ENCODE peak calls at places on chromosomes 11 and 22, in seven cellular contexts. D is neuronal stem cell, Z is IMR-90, X is H9, B is H1, T is mesenchymal stem cell, E is trophoblast cell. I is an unnamed sample.
A peak's percentile ranks its signal among the peaks of the same experiment; 100 is the strongest.

GRCh38 chr22:18023509-18024275 is 669 bp downstream of the MICAL3 start:
- DNase-seq in B (peak; percentile 53), E (peak; percentile 85), D (peak; percentile 31), T (peak; percentile 83), Z (peak; percentile 85), X (peak; percentile 80), I (peak; percentile 75)

GRCh38 chr11:8025816-8026215 is 38.7 kb downstream of the EIF3F start:
- DNase-seq in Z (peak; percentile 76), E (no peak), T (peak; percentile 43), B (no peak), D (no peak), X (no peak), I (no peak)

GRCh38 chr11:65013692-65014145 is 241 bp upstream of the ARL2 start:
- DNase-seq in D (peak; percentile 93), X (peak; percentile 95), B (peak; percentile 78), T (peak; percentile 93), E (peak; percentile 86), Z (peak; percentile 87), I (peak; percentile 96)

GRCh38 chr11:14499560-14500180 is at the start of gene COPB1:
- DNase-seq in E (peak; percentile 89), T (peak; percentile 95), X (peak; percentile 92), Z (peak; percentile 95), D (peak; percentile 81), B (peak; percentile 65), I (peak; percentile 96)

GRCh38 chr22:43185860-43186261 is 1.1 kb downstream of the TTLL12 start:
- DNase-seq in X (no peak), B (no peak), Z (peak; percentile 23), E (peak; percentile 7), D (no peak), T (peak; percentile 52), I (peak; percentile 14)

GRCh38 chr11:114794048-114794684 is 115.8 kb downstream of the NXPE2 start:
- DNase-seq in X (no peak), B (no peak), E (no peak), D (no peak), Z (no peak), T (no peak), I (no peak)

GRCh38 chr22:30889996-30890480 is 78.5 kb downstream of the MORC2 start:
- DNase-seq in X (no peak), D (no peak), Z (no peak), E (no peak), B (no peak), T (no peak), I (no peak)

GRCh38 chr11:34447044-34447443 is 8.3 kb downstream of the CAT start:
- DNase-seq in T (no peak), E (no peak), Z (no peak), X (no peak), B (no peak), D (no peak), I (no peak)

GRCh38 chr11:74232316-74232950 is 61.3 kb downstream of the PPME1 start:
- DNase-seq in B (no peak), T (no peak), D (no peak), X (no peak), Z (no peak), E (peak; percentile 46), I (no peak)

GRCh38 chr11:122685041-122685440 is 29.5 kb downstream of the UBASH3B start:
- DNase-seq in X (no peak), D (no peak), E (no peak), B (no peak), Z (no peak), T (no peak), I (no peak)

GRCh38 chr11:16917941-16918340 is 96.3 kb downstream of the PLEKHA7 start:
- DNase-seq in T (no peak), B (no peak), X (no peak), E (peak; percentile 40), Z (no peak), D (no peak), I (no peak)

GRCh38 chr11:10373340-10373739 is 68.5 kb downstream of the ADM start:
- DNase-seq in T (peak; percentile 43), X (no peak), D (no peak), Z (peak; percentile 52), E (no peak), B (no peak), I (no peak)

GRCh38 chr11:115656041-115656440 is 151.8 kb upstream of the CADM1 start:
- DNase-seq in T (no peak), X (no peak), D (no peak), B (no peak), Z (no peak), E (no peak), I (peak; percentile 94)

GRCh38 chr22:24333301-24333700 is 62.7 kb downstream of the SPECC1L start:
- DNase-seq in D (no peak), E (no peak), B (no peak), Z (peak; percentile 90), T (no peak), X (no peak), I (no peak)

GRCh38 chr11:16856022-16856471 is 117.6 kb downstream of the C11orf58 start:
- DNase-seq in X (no peak), E (no peak), Z (no peak), T (no peak), B (no peak), D (no peak), I (no peak)

GRCh38 chr22:28015676-28016601 is 96.9 kb upstream of the PITPNB start:
- DNase-seq in T (peak; percentile 7), D (no peak), Z (no peak), X (no peak), E (no peak), B (no peak), I (no peak)

GRCh38 chr11:70059971-70060370 is 18.1 kb upstream of the ANO1 start:
- DNase-seq in D (no peak), B (no peak), T (no peak), Z (no peak), X (no peak), E (no peak), I (no peak)

GRCh38 chr22:20113551-20114310 is 2.2 kb upstream of the RANBP1 start:
- DNase-seq in T (no peak), D (no peak), Z (no peak), E (no peak), B (no peak), X (no peak), I (no peak)

GRCh38 chr11:61971177-61972111 is 4.0 kb upstream of the FTH1 start:
- DNase-seq in D (peak; percentile 62), T (peak; percentile 99), X (peak; percentile 99), B (peak; percentile 86), E (peak; percentile 69), Z (peak; percentile 99), I (peak; percentile 100)
- H2BK120ac ChIP-seq in D (no peak overlapping the region), T (peak overlapping the region; percentile 90), X (no peak overlapping the region), B (peak overlapping the region; percentile 85), E (peak overlapping the region; percentile 84), Z (peak overlapping the region; percentile 100), I (peak overlapping the region; percentile 5)

DNA sequence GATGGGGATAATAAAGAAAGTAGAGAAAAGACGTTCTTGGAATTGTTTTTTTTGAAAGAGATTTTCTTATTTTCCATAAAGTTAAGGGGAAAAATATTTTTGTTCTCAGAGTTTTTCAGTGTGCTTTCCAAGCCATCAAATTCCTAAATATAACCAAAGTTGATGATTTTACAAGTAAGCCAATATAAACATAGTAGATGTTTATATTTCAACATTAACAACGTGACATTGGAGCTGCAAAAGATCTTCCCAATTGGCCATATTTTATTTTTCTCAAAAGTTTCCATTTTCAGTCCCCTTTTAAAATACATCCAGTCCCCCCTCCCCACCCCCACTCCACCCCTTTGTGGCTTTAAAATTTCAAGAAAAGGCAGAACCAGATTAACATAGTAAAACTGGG is 80.9 kb upstream of the PICALM start:
- DNase-seq in X (no peak), T (no peak), B (no peak), E (no peak), Z (no peak), D (no peak), I (no peak)
- H2BK120ac ChIP-seq in X (no peak overlapping the region), T (no peak overlapping the region), B (no peak overlapping the region), E (no peak overlapping the region), Z (peak overlapping the region; percentile 14), D (no peak overlapping the region), I (no peak overlapping the region)

DNA sequence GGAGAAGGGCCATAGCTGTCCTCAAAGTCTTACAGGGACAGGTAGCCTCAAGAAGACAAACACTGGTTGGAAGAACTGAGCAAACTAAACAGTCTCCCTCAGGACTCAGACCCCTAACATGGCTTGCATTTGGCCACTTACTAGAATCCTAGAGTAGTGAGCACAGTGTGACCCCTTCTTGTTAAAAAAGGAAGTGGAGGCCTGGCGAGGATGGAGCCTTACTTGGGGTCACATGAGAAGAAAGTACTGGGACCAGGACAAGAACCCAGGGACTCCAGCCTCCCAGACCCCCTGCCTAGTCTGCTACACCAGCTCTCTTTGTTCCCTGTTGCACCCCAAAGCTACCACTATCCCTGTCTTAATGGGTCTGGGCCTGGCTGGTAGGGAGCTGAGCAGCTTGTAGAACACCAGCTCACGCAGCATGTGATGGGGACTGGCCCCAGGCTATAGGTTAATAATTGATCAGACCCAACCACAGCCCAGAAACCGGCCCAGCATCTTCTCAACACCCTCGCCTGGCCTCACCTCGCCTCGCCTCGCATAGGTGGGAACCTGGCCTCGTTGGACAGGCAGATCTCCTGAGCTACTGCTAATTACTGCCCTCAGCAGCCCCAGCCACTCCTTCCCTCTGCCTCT is 17.6 kb downstream of the DGAT2 start:
- DNase-seq in T (no peak), X (no peak), Z (no peak), B (no peak), E (no peak), D (no peak), I (no peak)
- H2BK120ac ChIP-seq in T (no peak overlapping the region), X (no peak overlapping the region), Z (no peak overlapping the region), B (no peak overlapping the region), E (no peak overlapping the region), D (no peak overlapping the region), I (no peak overlapping the region)

DNA sequence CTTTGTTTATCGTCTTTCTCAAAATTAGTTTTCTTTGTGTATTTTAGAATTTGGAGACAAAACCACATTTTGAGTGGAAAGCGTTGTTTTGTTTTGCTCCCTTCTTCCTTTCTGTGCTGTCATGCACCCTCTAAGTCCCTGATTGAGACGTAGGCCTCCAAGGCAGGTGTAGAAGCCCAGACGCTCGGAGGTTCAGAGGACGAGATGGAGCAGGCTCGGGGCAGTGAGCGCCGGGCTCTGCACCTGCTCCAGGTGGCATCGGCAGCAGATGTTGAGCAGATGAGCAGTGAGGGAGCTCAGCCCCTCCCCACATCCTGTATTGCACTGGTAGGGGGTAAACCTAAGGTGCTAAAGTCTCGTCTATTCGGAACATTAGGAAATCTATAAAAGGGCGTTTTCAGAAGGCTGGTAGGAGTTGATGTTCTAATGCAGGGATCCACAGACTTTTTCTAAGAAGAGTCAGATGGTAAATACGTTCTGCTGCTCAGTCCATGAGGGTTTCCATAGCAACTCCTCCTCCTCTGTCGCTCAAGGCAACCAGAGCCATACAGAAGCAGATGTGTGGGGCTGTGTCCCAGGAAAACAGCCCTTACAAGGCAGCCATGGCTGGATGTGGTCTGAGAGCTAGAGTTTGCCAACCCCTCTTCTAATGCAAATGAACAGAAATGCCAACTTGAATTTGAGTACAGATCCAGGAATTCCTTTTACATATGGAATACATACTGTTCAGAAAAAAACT is 724.2 kb downstream of the BRD1 start:
- DNase-seq in B (no peak), D (no peak), T (no peak), X (no peak), Z (no peak), E (no peak), I (peak; percentile 26)
- H2BK120ac ChIP-seq in B (no peak overlapping the region), D (no peak overlapping the region), T (no peak overlapping the region), X (no peak overlapping the region), Z (no peak overlapping the region), E (no peak overlapping the region), I (no peak overlapping the region)